ENCODE peak calls at places on chromosomes 4 and X, in five cellular contexts. One of them, this sample, is unnamed.

GRCh38 chrX:154799554-154800348 is 5.5 kb downstream of the MPP1 start:
- DNase-seq in adrenal gland: no peak
- DNase-seq in heart left ventricle: no peak
- DNase-seq in uterus: peak
- DNase-seq in right lobe of liver: peak
- DNase-seq in this sample: peak

GRCh38 chrX:118025193-118025592 is 91.4 kb downstream of the KLHL13 start:
- DNase-seq in adrenal gland: no peak
- DNase-seq in heart left ventricle: no peak
- DNase-seq in right lobe of liver: no peak
- DNase-seq in uterus: no peak
- DNase-seq in this sample: no peak

GRCh38 chrX:12304261-12304660 is 166.0 kb downstream of the FRMPD4 start:
- DNase-seq in adrenal gland: no peak
- DNase-seq in uterus: no peak
- DNase-seq in right lobe of liver: no peak
- DNase-seq in heart left ventricle: no peak
- DNase-seq in this sample: no peak

GRCh38 chr4:74598611-74599325 is 153.8 kb downstream of the AREG start:
- DNase-seq in heart left ventricle: no peak
- DNase-seq in uterus: no peak
- DNase-seq in right lobe of liver: no peak
- DNase-seq in adrenal gland: no peak
- DNase-seq in this sample: no peak

GRCh38 chr4:101393256-101393655 is 45.9 kb upstream of the PPP3CA start:
- DNase-seq in uterus: no peak
- DNase-seq in adrenal gland: peak
- DNase-seq in right lobe of liver: no peak
- DNase-seq in heart left ventricle: no peak
- DNase-seq in this sample: peak

GRCh38 chr4:132063829-132064228 is 1085.3 kb upstream of the PCDH10 start:
- DNase-seq in right lobe of liver: no peak
- DNase-seq in uterus: no peak
- DNase-seq in adrenal gland: no peak
- DNase-seq in heart left ventricle: no peak
- DNase-seq in this sample: no peak

GRCh38 chr4:1400861-1401408 is 5.3 kb downstream of the NKX1-1 start:
- DNase-seq in adrenal gland: no peak
- DNase-seq in uterus: no peak
- DNase-seq in right lobe of liver: no peak
- DNase-seq in heart left ventricle: no peak
- DNase-seq in this sample: no peak

GRCh38 chr4:41613362-41613761 is 75.4 kb downstream of the LIMCH1 start:
- DNase-seq in adrenal gland: no peak
- DNase-seq in right lobe of liver: no peak
- DNase-seq in uterus: no peak
- DNase-seq in heart left ventricle: no peak
- DNase-seq in this sample: no peak

GRCh38 chr4:38071801-38072567 is 111.8 kb downstream of the PTTG2 start:
- DNase-seq in adrenal gland: no peak
- DNase-seq in uterus: no peak
- DNase-seq in right lobe of liver: peak
- DNase-seq in heart left ventricle: peak
- DNase-seq in this sample: no peak

GRCh38 chrX:13059676-13060499 is 15.5 kb upstream of the FAM9C start:
- DNase-seq in right lobe of liver: no peak
- DNase-seq in adrenal gland: no peak
- DNase-seq in uterus: no peak
- DNase-seq in heart left ventricle: no peak
- DNase-seq in this sample: no peak

GRCh38 chr4:65791807-65792308 is 121.6 kb upstream of the EPHA5 start:
- DNase-seq in right lobe of liver: no peak
- DNase-seq in heart left ventricle: no peak
- DNase-seq in uterus: no peak
- DNase-seq in adrenal gland: no peak
- DNase-seq in this sample: no peak

GRCh38 chr4:62940229-62940628 is 1469.0 kb downstream of the TECRL start:
- DNase-seq in adrenal gland: no peak
- DNase-seq in right lobe of liver: no peak
- DNase-seq in heart left ventricle: no peak
- DNase-seq in uterus: no peak
- DNase-seq in this sample: no peak

GRCh38 chr4:143025111-143025704 is 159.5 kb upstream of the USP38 start:
- DNase-seq in right lobe of liver: no peak
- DNase-seq in uterus: no peak
- DNase-seq in heart left ventricle: no peak
- DNase-seq in adrenal gland: no peak
- DNase-seq in this sample: peak

GRCh38 chrX:46327229-46328081 is 217.8 kb downstream of the ZNF674 start:
- DNase-seq in heart left ventricle: peak
- DNase-seq in adrenal gland: peak
- DNase-seq in uterus: no peak
- DNase-seq in right lobe of liver: peak
- DNase-seq in this sample: no peak
- TF ChIP-seq POLR2A in heart left ventricle: no peak
- TF ChIP-seq POLR2A in adrenal gland: no peak
- TF ChIP-seq POLR2A in uterus: no peak
- TF ChIP-seq POLR2A in right lobe of liver: peak
- TF ChIP-seq POLR2A in this sample: no peak

GRCh38 chr4:8239226-8239625 is 30.3 kb upstream of the HTRA3 start:
- DNase-seq in heart left ventricle: no peak
- DNase-seq in right lobe of liver: no peak
- DNase-seq in adrenal gland: no peak
- DNase-seq in uterus: no peak
- DNase-seq in this sample: no peak
- TF ChIP-seq POLR2A in heart left ventricle: no peak
- TF ChIP-seq POLR2A in right lobe of liver: no peak
- TF ChIP-seq POLR2A in adrenal gland: no peak
- TF ChIP-seq POLR2A in uterus: no peak
- TF ChIP-seq POLR2A in this sample: no peak

GRCh38 chr4:184475096-184475461 is 729 bp upstream of the IRF2 start:
- DNase-seq in right lobe of liver: peak
- DNase-seq in heart left ventricle: peak
- DNase-seq in adrenal gland: peak
- DNase-seq in uterus: peak
- DNase-seq in this sample: peak

GRCh38 chr4:184479516-184479950 is 5.2 kb upstream of the IRF2 start:
- DNase-seq in right lobe of liver: no peak
- DNase-seq in adrenal gland: no peak
- DNase-seq in uterus: no peak
- DNase-seq in heart left ventricle: no peak
- DNase-seq in this sample: no peak

GRCh38 chr4:184477201-184477999 is 3.0 kb upstream of the IRF2 start:
- DNase-seq in adrenal gland: no peak
- DNase-seq in heart left ventricle: no peak
- DNase-seq in uterus: no peak
- DNase-seq in right lobe of liver: no peak
- DNase-seq in this sample: no peak

GRCh38 chr4:184474261-184475095 is at the start of gene IRF2:
- DNase-seq in adrenal gland: peak
- DNase-seq in right lobe of liver: peak
- DNase-seq in heart left ventricle: peak
- DNase-seq in uterus: peak
- DNase-seq in this sample: peak

GRCh38 chr4:184476660-184477059 is 2.3 kb upstream of the IRF2 start:
- DNase-seq in heart left ventricle: no peak
- DNase-seq in right lobe of liver: no peak
- DNase-seq in uterus: no peak
- DNase-seq in adrenal gland: no peak
- DNase-seq in this sample: no peak
- TF ChIP-seq POLR2A in heart left ventricle: no peak
- TF ChIP-seq POLR2A in right lobe of liver: no peak
- TF ChIP-seq POLR2A in uterus: no peak
- TF ChIP-seq POLR2A in adrenal gland: no peak
- TF ChIP-seq POLR2A in this sample: no peak

GRCh38 chr4:82899339-82899738 is 1.2 kb upstream of the THAP9 start:
- DNase-seq in right lobe of liver: no peak
- DNase-seq in adrenal gland: no peak
- DNase-seq in heart left ventricle: no peak
- DNase-seq in uterus: no peak
- DNase-seq in this sample: no peak

GRCh38 chr4:82900335-82901128 is at the start of gene THAP9:
- DNase-seq in right lobe of liver: peak
- DNase-seq in heart left ventricle: peak
- DNase-seq in uterus: peak
- DNase-seq in adrenal gland: peak
- DNase-seq in this sample: peak

GRCh38 chr4:82900016-82900334 is 560 bp upstream of the THAP9 start:
- DNase-seq in uterus: no peak
- DNase-seq in right lobe of liver: no peak
- DNase-seq in heart left ventricle: no peak
- DNase-seq in adrenal gland: no peak
- DNase-seq in this sample: no peak

GRCh38 chr4:82903737-82904136 is 3.2 kb downstream of the THAP9 start:
- DNase-seq in uterus: no peak
- DNase-seq in adrenal gland: no peak
- DNase-seq in heart left ventricle: no peak
- DNase-seq in right lobe of liver: no peak
- DNase-seq in this sample: no peak

GRCh38 chr4:82901129-82901718 is 689 bp downstream of the THAP9 start:
- DNase-seq in right lobe of liver: no peak
- DNase-seq in heart left ventricle: no peak
- DNase-seq in adrenal gland: no peak
- DNase-seq in uterus: no peak
- DNase-seq in this sample: no peak
- TF ChIP-seq POLR2A in right lobe of liver: no peak
- TF ChIP-seq POLR2A in heart left ventricle: no peak
- TF ChIP-seq POLR2A in adrenal gland: no peak
- TF ChIP-seq POLR2A in uterus: no peak
- TF ChIP-seq POLR2A in this sample: peak

DNA sequence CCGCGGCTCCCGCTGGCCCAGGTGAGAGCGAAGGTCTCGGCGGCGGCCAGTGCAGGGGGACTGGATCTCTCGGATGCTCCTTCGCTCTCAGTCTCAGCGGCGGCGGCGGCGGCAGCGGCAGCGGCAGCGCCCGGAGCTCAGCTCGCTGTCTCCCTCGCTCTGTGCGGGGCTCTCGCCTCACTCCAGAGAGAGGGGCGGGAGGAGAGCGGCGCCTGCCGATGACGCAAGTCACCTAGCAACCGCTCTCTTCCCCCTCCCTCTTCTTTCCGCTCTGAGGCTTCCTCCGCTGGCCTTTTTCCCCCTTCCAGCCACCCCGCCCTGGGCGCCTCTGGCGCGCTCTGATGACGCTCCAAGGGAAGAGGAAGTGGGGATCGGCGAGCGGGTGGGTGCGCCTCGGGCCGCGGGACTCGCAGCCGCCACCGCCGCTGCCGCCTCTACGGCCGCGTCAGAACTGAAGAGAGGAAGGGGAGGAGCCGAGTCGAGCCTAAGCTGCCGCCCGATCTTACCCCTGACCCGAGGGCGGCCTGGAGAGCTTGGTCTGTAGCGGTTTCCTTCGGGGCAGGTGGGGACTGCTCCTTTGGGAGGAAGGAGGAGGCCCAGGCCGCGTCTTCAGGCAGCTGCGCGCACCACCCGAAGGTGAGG is at the start of gene FBXW7:
- DNase-seq in heart left ventricle: peak
- DNase-seq in uterus: peak
- DNase-seq in right lobe of liver: peak
- DNase-seq in adrenal gland: peak
- DNase-seq in this sample: peak
- TF ChIP-seq POLR2A in heart left ventricle: no peak
- TF ChIP-seq POLR2A in uterus: peak
- TF ChIP-seq POLR2A in right lobe of liver: peak
- TF ChIP-seq POLR2A in adrenal gland: peak
- TF ChIP-seq POLR2A in this sample: peak

This sample was measured in H54.